ENCODE peak calls at places on chromosome 9, in five cellular contexts. One of them, this sample, is unnamed.

GRCh38 chr9:110900917-110901316 is 137.4 kb downstream of the LPAR1 start:
- DNase-seq in GM13977: peak
- DNase-seq in EH: peak
- DNase-seq in BJ: no peak
- DNase-seq in activated CD8-positive, alpha-beta T cell treated with anti-CD3 and anti-CD28 coated beads for 36 hours: no peak
- DNase-seq in this sample: no peak

GRCh38 chr9:7368410-7369292 is 430.9 kb downstream of the DMAC1 start:
- DNase-seq in GM13977: no peak
- DNase-seq in EH: peak
- DNase-seq in BJ: peak
- DNase-seq in activated CD8-positive, alpha-beta T cell treated with anti-CD3 and anti-CD28 coated beads for 36 hours: no peak
- DNase-seq in this sample: peak

GRCh38 chr9:81716409-81716808 is 27.1 kb upstream of the TLE1 start:
- DNase-seq in GM13977: no peak
- DNase-seq in EH: peak
- DNase-seq in BJ: no peak
- DNase-seq in activated CD8-positive, alpha-beta T cell treated with anti-CD3 and anti-CD28 coated beads for 36 hours: no peak
- DNase-seq in this sample: no peak

GRCh38 chr9:83986765-83987401 is 6.3 kb downstream of the RMI1 start:
- DNase-seq in GM13977: no peak
- DNase-seq in EH: peak
- DNase-seq in BJ: no peak
- DNase-seq in activated CD8-positive, alpha-beta T cell treated with anti-CD3 and anti-CD28 coated beads for 36 hours: peak
- DNase-seq in this sample: no peak

GRCh38 chr9:130348881-130349280 is 83.3 kb downstream of the HMCN2 start:
- DNase-seq in GM13977: no peak
- DNase-seq in EH: no peak
- DNase-seq in BJ: no peak
- DNase-seq in activated CD8-positive, alpha-beta T cell treated with anti-CD3 and anti-CD28 coated beads for 36 hours: no peak
- DNase-seq in this sample: no peak

GRCh38 chr9:134556531-134557068 is 85.0 kb upstream of the COL5A1 start:
- DNase-seq in GM13977: no peak
- DNase-seq in EH: no peak
- DNase-seq in BJ: no peak
- DNase-seq in activated CD8-positive, alpha-beta T cell treated with anti-CD3 and anti-CD28 coated beads for 36 hours: no peak
- DNase-seq in this sample: no peak

GRCh38 chr9:112186695-112187094 is 11.6 kb upstream of the SUSD1 start:
- DNase-seq in GM13977: no peak
- DNase-seq in EH: no peak
- DNase-seq in BJ: no peak
- DNase-seq in activated CD8-positive, alpha-beta T cell treated with anti-CD3 and anti-CD28 coated beads for 36 hours: no peak
- DNase-seq in this sample: no peak

GRCh38 chr9:126393876-126394275 is 67.2 kb downstream of the MVB12B start:
- DNase-seq in GM13977: no peak
- DNase-seq in EH: no peak
- DNase-seq in BJ: no peak
- DNase-seq in activated CD8-positive, alpha-beta T cell treated with anti-CD3 and anti-CD28 coated beads for 36 hours: no peak
- DNase-seq in this sample: no peak

GRCh38 chr9:121075251-121076036 is 689 bp downstream of the CNTRL start:
- DNase-seq in GM13977: peak
- DNase-seq in EH: no peak
- DNase-seq in BJ: no peak
- DNase-seq in activated CD8-positive, alpha-beta T cell treated with anti-CD3 and anti-CD28 coated beads for 36 hours: no peak
- DNase-seq in this sample: no peak

GRCh38 chr9:77897292-77897691 is 134.3 kb downstream of the GNAQ start:
- DNase-seq in GM13977: no peak
- DNase-seq in EH: no peak
- DNase-seq in BJ: no peak
- DNase-seq in activated CD8-positive, alpha-beta T cell treated with anti-CD3 and anti-CD28 coated beads for 36 hours: no peak
- DNase-seq in this sample: no peak

GRCh38 chr9:91298304-91298703 is 63.4 kb downstream of the AUH start:
- DNase-seq in GM13977: no peak
- DNase-seq in EH: peak
- DNase-seq in BJ: no peak
- DNase-seq in activated CD8-positive, alpha-beta T cell treated with anti-CD3 and anti-CD28 coated beads for 36 hours: no peak
- DNase-seq in this sample: peak